ENCODE peak calls at places on chromosomes 3 and 15, in five cellular contexts. E is neuronal stem cell, G is IMR-90, R is GM23338, P is neural progenitor cell. H is an unnamed sample.

GRCh38 chr3:16993227-16993626 is 108.5 kb downstream of the PLCL2 start:
- DNase-seq in P (no peak), G (peak; percentile 52), E (no peak), R (no peak), H (no peak)

GRCh38 chr3:8538904-8539303 is 37.3 kb downstream of the LMCD1 start:
- DNase-seq in R (no peak), E (no peak), P (no peak), G (peak; percentile 92), H (no peak)

GRCh38 chr3:183475019-183475418 is 46.6 kb upstream of the MCF2L2 start:
- DNase-seq in P (no peak), E (no peak), G (no peak), R (no peak), H (no peak)

GRCh38 chr15:79721256-79721655 is 175.6 kb downstream of the MTHFS start:
- DNase-seq in G (no peak), E (no peak), R (no peak), P (no peak), H (no peak)

GRCh38 chr15:44081223-44082013 is 113.7 kb downstream of the FRMD5 start:
- DNase-seq in P (no peak), R (no peak), E (no peak), G (peak; percentile 92), H (no peak)

GRCh38 chr15:70475439-70475781 is 287.9 kb downstream of the UACA start:
- DNase-seq in G (no peak), E (no peak), P (no peak), R (no peak), H (no peak)

GRCh38 chr3:116425126-116425525 is 20.2 kb downstream of the LSAMP start:
- DNase-seq in R (no peak), E (no peak), P (no peak), G (no peak), H (no peak)

GRCh38 chr3:108664266-108664665 is 74.7 kb downstream of the DZIP3 start:
- DNase-seq in G (no peak), P (no peak), R (no peak), E (no peak), H (no peak)

GRCh38 chr3:65334045-65334665 is 646.4 kb upstream of the ADAMTS9 start:
- DNase-seq in R (peak; percentile 60), E (no peak), G (no peak), P (peak; percentile 9), H (peak; percentile 42)

GRCh38 chr3:5006755-5007202 is 27.5 kb downstream of the BHLHE40 start:
- DNase-seq in G (no peak), E (no peak), P (no peak), R (no peak), H (no peak)

GRCh38 chr3:143751643-143752178 is 96.6 kb downstream of the SLC9A9 start:
- DNase-seq in R (no peak), E (no peak), P (no peak), G (no peak), H (no peak)

GRCh38 chr15:56820333-56820732 is 87.0 kb upstream of the ZNF280D start:
- DNase-seq in R (no peak), E (no peak), P (no peak), G (no peak), H (no peak)

GRCh38 chr3:130260821-130261402 is 84.6 kb upstream of the COL6A5 start:
- DNase-seq in E (no peak), G (no peak), P (no peak), R (no peak), H (no peak)

GRCh38 chr3:117149577-117149976 is 440.0 kb downstream of the TUSC7 start:
- DNase-seq in G (no peak), E (no peak), P (peak; percentile 20), R (peak; percentile 18), H (no peak)

GRCh38 chr3:129911261-129911861 is 17.9 kb upstream of the TMCC1 start:
- DNase-seq in R (no peak), P (no peak), G (no peak), E (no peak), H (no peak)

GRCh38 chr3:122010506-122010905 is 11.5 kb downstream of the ILDR1 start:
- DNase-seq in E (no peak), P (no peak), G (no peak), R (no peak), H (no peak)

GRCh38 chr15:49646891-49647290 is 26.0 kb downstream of the DTWD1 start:
- DNase-seq in P (no peak), R (no peak), G (peak; percentile 58), E (no peak), H (no peak)

GRCh38 chr3:164416491-164417222 is 661.6 kb downstream of the SI start:
- DNase-seq in G (no peak), E (no peak), P (no peak), R (peak; percentile 4), H (no peak)

GRCh38 chr15:78977091-78977571 is 32.3 kb upstream of the CTSH start:
- DNase-seq in P (no peak), E (no peak), R (no peak), G (no peak), H (no peak)

DNA sequence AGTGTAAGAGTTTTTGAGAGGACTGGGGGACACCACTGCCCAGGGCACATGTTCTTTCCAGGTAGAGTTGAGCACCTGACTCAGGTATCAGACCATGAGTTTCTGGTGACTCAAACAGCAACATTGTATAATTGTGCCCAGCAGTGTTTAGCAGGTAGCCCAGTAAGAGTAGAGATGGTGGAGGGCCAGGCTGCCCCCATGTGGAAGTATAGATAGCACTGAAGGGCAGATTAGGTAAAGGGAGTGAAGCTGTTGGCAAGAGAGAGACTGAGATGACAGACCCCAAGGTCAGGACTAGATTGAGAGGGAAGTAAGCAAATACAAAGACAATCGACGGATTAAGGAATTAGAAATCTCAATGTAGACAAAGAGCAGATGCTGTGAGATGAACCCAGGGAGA is 74.6 kb downstream of the TRIM42 start:
- DNase-seq in R (no peak), P (no peak), E (no peak), G (no peak), H (no peak)
- H3K4me1 ChIP-seq in R (no peaks in the 10 kb centered on the region), P (no peaks in the 10 kb centered on the region), E (no peaks in the 10 kb centered on the region), G (no peaks in the 10 kb centered on the region), H (no peaks in the 10 kb centered on the region)

GRCh38 chr3:47143068-47143467 is 20.8 kb downstream of the SETD2 start:
- DNase-seq in E (no peak), G (no peak), R (no peak), P (no peak), H (no peak)
- H3K4me1 ChIP-seq in E (no peaks in the 10 kb centered on the region), G (no peaks in the 10 kb centered on the region), R (peaks cover 14% of the 10 kb centered on the region), P (no peaks in the 10 kb centered on the region), H (peaks cover 7% of the 10 kb centered on the region)

GRCh38 chr3:62625278-62625677 is 249.9 kb downstream of the CADPS start:
- DNase-seq in E (no peak), R (no peak), G (no peak), P (no peak), H (peak; percentile 42)
- H3K4me1 ChIP-seq in E (no peaks in the 10 kb centered on the region), R (peaks cover 7% of the 10 kb centered on the region), G (no peaks in the 10 kb centered on the region), P (peaks cover 20% of the 10 kb centered on the region), H (no peaks in the 10 kb centered on the region)

GRCh38 chr3:21920431-21920830 is 169.4 kb upstream of the ZNF385D start:
- DNase-seq in E (no peak), P (no peak), G (peak; percentile 94), R (no peak), H (no peak)
- H3K4me1 ChIP-seq in E (no peaks in the 10 kb centered on the region), P (peaks cover 3% of the 10 kb centered on the region), G (no peaks in the 10 kb centered on the region), R (peaks cover 17% of the 10 kb centered on the region), H (no peaks in the 10 kb centered on the region)

GRCh38 chr3:69048990-69049389 is 3.1 kb downstream of the TMF1 start:
- DNase-seq in P (no peak), G (no peak), E (no peak), R (no peak), H (no peak)
- H3K4me1 ChIP-seq in P (peaks cover 9% of the 10 kb centered on the region), G (no peaks in the 10 kb centered on the region), E (peaks cover 2% of the 10 kb centered on the region), R (no peaks in the 10 kb centered on the region), H (peaks cover 7% of the 10 kb centered on the region)

GRCh38 chr3:13009132-13009945 is 63.9 kb downstream of the IQSEC1 start:
- DNase-seq in P (no peak), E (no peak), R (no peak), G (no peak), H (peak; percentile 87)
- H3K4me1 ChIP-seq in P (peaks cover 28% of the 10 kb centered on the region), E (peaks cover 25% of the 10 kb centered on the region), R (peaks cover 13% of the 10 kb centered on the region), G (no peaks in the 10 kb centered on the region), H (peaks cover 2% of the 10 kb centered on the region)

DNA sequence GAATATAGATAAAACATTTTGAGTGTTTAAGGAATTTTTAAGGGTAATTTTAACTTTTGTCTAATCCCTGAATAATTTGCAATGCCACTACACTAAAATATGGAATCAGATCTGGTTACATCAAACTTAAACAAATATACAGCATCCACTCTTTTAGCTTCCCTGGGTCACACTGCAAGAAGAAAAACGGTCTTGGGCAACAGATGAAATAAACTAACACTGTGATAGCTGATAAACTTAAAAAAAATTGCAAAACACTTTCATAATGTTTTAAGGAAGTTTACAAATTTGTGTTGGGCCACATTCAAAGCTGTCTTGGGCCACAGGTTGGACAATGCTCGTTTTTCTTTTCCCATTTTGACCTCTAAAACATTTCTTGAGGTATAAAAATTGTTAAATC is 34.3 kb downstream of the CCDC66 start:
- DNase-seq in P (no peak), E (no peak), R (no peak), G (peak; percentile 40), H (no peak)
- H3K4me1 ChIP-seq in P (no peaks in the 10 kb centered on the region), E (no peaks in the 10 kb centered on the region), R (no peaks in the 10 kb centered on the region), G (peaks cover 10% of the 10 kb centered on the region), H (no peaks in the 10 kb centered on the region)

GRCh38 chr3:100029689-100030088 is 84.6 kb downstream of the FILIP1L start:
- DNase-seq in P (no peak), G (no peak), E (no peak), R (no peak), H (no peak)
- H3K4me1 ChIP-seq in P (peaks cover 7% of the 10 kb centered on the region), G (peaks cover 5% of the 10 kb centered on the region), E (peaks cover 7% of the 10 kb centered on the region), R (no peaks in the 10 kb centered on the region), H (peaks cover 2% of the 10 kb centered on the region)

GRCh38 chr3:149383703-149384102 is 6.3 kb upstream of the TM4SF1 start:
- DNase-seq in E (no peak), G (no peak), R (no peak), P (no peak), H (no peak)

GRCh38 chr3:149382518-149382917 is 5.1 kb upstream of the TM4SF1 start:
- DNase-seq in G (no peak), R (no peak), P (no peak), E (no peak), H (no peak)

GRCh38 chr3:149382091-149382467 is 4.6 kb upstream of the TM4SF1 start:
- DNase-seq in R (no peak), G (peak; percentile 96), E (no peak), P (no peak), H (no peak)

GRCh38 chr3:149378420-149379388 is 1.3 kb upstream of the TM4SF1 start:
- DNase-seq in G (no peak), E (no peak), R (no peak), P (no peak), H (no peak)

GRCh38 chr3:149381173-149382090 is 4.0 kb upstream of the TM4SF1 start:
- DNase-seq in P (no peak), E (no peak), G (no peak), R (no peak), H (no peak)
- H3K4me1 ChIP-seq in P (peaks cover 12% of the 10 kb centered on the region), E (peaks cover 6% of the 10 kb centered on the region), G (peaks cover 28% of the 10 kb centered on the region), R (peaks cover 10% of the 10 kb centered on the region), H (no peaks in the 10 kb centered on the region)

GRCh38 chr15:31373096-31373865 is 46.6 kb downstream of the KLF13 start:
- DNase-seq in R (no peak), G (no peak), E (no peak), P (no peak), H (no peak)
- H3K4me1 ChIP-seq in R (peaks cover 47% of the 10 kb centered on the region), G (peaks cover 5% of the 10 kb centered on the region), E (no peaks in the 10 kb centered on the region), P (peaks cover 9% of the 10 kb centered on the region), H (peaks cover 26% of the 10 kb centered on the region)